ENCODE peak calls at places on chromosomes 16 and 17, in five cellular contexts. H, I, M, D and P are unnamed samples.

GRCh38 chr17:27596571-27597187 is 34.3 kb upstream of the LGALS9 start:
- DNase-seq in H (no peak), I (no peak), D (no peak), M (no peak), P (no peak)

GRCh38 chr17:74502866-74503265 is 28.4 kb downstream of the CD300LB start:
- DNase-seq in D (no peak), M (peak; percentile 19), I (no peak), H (no peak), P (no peak)

GRCh38 chr17:50466371-50467113 is 2.1 kb downstream of the CHAD start:
- DNase-seq in D (no peak), M (peak; percentile 84), H (no peak), I (no peak), P (no peak)

GRCh38 chr16:68448360-68448970 is at the start of gene SMPD3:
- DNase-seq in I (peak; percentile 96), D (peak; percentile 99), H (peak; percentile 97), M (peak; percentile 99), P (peak; percentile 96)

GRCh38 chr17:48543854-48544355 is 1.0 kb downstream of the HOXB2 start:
- DNase-seq in M (no peak), I (peak; percentile 56), D (no peak), H (no peak), P (no peak)

GRCh38 chr16:73101568-73101967 is 53.6 kb upstream of the ZFHX3 start:
- DNase-seq in M (no peak), I (no peak), D (no peak), H (no peak), P (no peak)

GRCh38 chr17:13788385-13788784 is 186.7 kb upstream of the HS3ST3A1 start:
- DNase-seq in M (no peak), H (no peak), D (no peak), I (no peak), P (no peak)

GRCh38 chr16:3999890-4000325 is 116.3 kb downstream of the ADCY9 start:
- DNase-seq in M (no peak), H (no peak), D (no peak), I (no peak), P (no peak)

GRCh38 chr16:4202615-4203014 is 39.3 kb downstream of the SRL start:
- DNase-seq in D (no peak), H (no peak), M (no peak), I (no peak), P (no peak)

GRCh38 chr17:9487406-9487805 is 88.2 kb downstream of the STX8 start:
- DNase-seq in M (no peak), H (no peak), I (no peak), D (no peak), P (no peak)